ENCODE peak calls at places on chromosome 4, in six cellular contexts. One of them, this sample, is unnamed.

GRCh38 chr4:10697071-10697470 is 12.5 kb upstream of the CLNK start:
- DNase-seq in RWPE1: no peak
- DNase-seq in fibroblast of lung: no peak
- DNase-seq in neural progenitor cell: no peak
- DNase-seq in thoracic aorta: no peak
- DNase-seq in right lobe of liver: no peak
- DNase-seq in this sample: no peak

GRCh38 chr4:109359040-109359646 is 56.7 kb upstream of the COL25A1 start:
- DNase-seq in RWPE1: no peak
- DNase-seq in thoracic aorta: no peak
- DNase-seq in neural progenitor cell: no peak
- DNase-seq in right lobe of liver: no peak
- DNase-seq in fibroblast of lung: peak; percentile 31
- DNase-seq in this sample: no peak

GRCh38 chr4:23516719-23517118 is 373.1 kb downstream of the PPARGC1A start:
- DNase-seq in fibroblast of lung: peak; percentile 12
- DNase-seq in neural progenitor cell: no peak
- DNase-seq in RWPE1: no peak
- DNase-seq in thoracic aorta: no peak
- DNase-seq in right lobe of liver: no peak
- DNase-seq in this sample: no peak

GRCh38 chr4:150411527-150411926 is 170.4 kb upstream of the MAB21L2 start:
- DNase-seq in right lobe of liver: no peak
- DNase-seq in RWPE1: no peak
- DNase-seq in thoracic aorta: no peak
- DNase-seq in fibroblast of lung: peak; percentile 17
- DNase-seq in neural progenitor cell: peak; percentile 2
- DNase-seq in this sample: no peak

GRCh38 chr4:150318527-150318926 is 240.3 kb downstream of the DCLK2 start:
- DNase-seq in thoracic aorta: no peak
- DNase-seq in RWPE1: no peak
- DNase-seq in right lobe of liver: no peak
- DNase-seq in fibroblast of lung: no peak
- DNase-seq in neural progenitor cell: no peak
- DNase-seq in this sample: no peak

GRCh38 chr4:74109894-74110605 is 11.1 kb upstream of the CXCL2 start:
- DNase-seq in fibroblast of lung: peak; percentile 98
- DNase-seq in neural progenitor cell: no peak
- DNase-seq in right lobe of liver: no peak
- DNase-seq in thoracic aorta: no peak
- DNase-seq in RWPE1: peak; percentile 52
- DNase-seq in this sample: peak; percentile 74

GRCh38 chr4:52862605-52863236 is 604 bp downstream of the RASL11B start:
- DNase-seq in fibroblast of lung: no peak
- DNase-seq in right lobe of liver: no peak
- DNase-seq in RWPE1: peak; percentile 13
- DNase-seq in neural progenitor cell: no peak
- DNase-seq in thoracic aorta: no peak
- DNase-seq in this sample: no peak

GRCh38 chr4:128244379-128244778 is 43.2 kb downstream of the PGRMC2 start:
- DNase-seq in thoracic aorta: no peak
- DNase-seq in fibroblast of lung: peak; percentile 30
- DNase-seq in right lobe of liver: no peak
- DNase-seq in RWPE1: no peak
- DNase-seq in neural progenitor cell: no peak
- DNase-seq in this sample: no peak

GRCh38 chr4:137519406-137519805 is 12.9 kb downstream of the PCDH18 start:
- DNase-seq in thoracic aorta: no peak
- DNase-seq in RWPE1: no peak
- DNase-seq in neural progenitor cell: no peak
- DNase-seq in fibroblast of lung: peak; percentile 77
- DNase-seq in right lobe of liver: no peak
- DNase-seq in this sample: no peak

GRCh38 chr4:168674869-168675268 is 178.0 kb downstream of the PALLD start:
- DNase-seq in neural progenitor cell: no peak
- DNase-seq in right lobe of liver: no peak
- DNase-seq in fibroblast of lung: no peak
- DNase-seq in thoracic aorta: no peak
- DNase-seq in RWPE1: no peak
- DNase-seq in this sample: no peak

GRCh38 chr4:80367737-80368136 is 32.2 kb downstream of the CFAP299 start:
- DNase-seq in neural progenitor cell: no peak
- DNase-seq in right lobe of liver: no peak
- DNase-seq in RWPE1: no peak
- DNase-seq in thoracic aorta: no peak
- DNase-seq in fibroblast of lung: peak; percentile 39
- DNase-seq in this sample: no peak

GRCh38 chr4:89253306-89253705 is 54.3 kb downstream of the GPRIN3 start:
- DNase-seq in fibroblast of lung: no peak
- DNase-seq in RWPE1: no peak
- DNase-seq in right lobe of liver: no peak
- DNase-seq in thoracic aorta: no peak
- DNase-seq in neural progenitor cell: no peak
- DNase-seq in this sample: no peak

GRCh38 chr4:80362578-80363181 is 27.1 kb downstream of the CFAP299 start:
- DNase-seq in fibroblast of lung: peak; percentile 25
- DNase-seq in RWPE1: peak; percentile 21
- DNase-seq in neural progenitor cell: peak; percentile 79
- DNase-seq in thoracic aorta: no peak
- DNase-seq in right lobe of liver: no peak
- DNase-seq in this sample: no peak

GRCh38 chr4:57043304-57044251 is 64.9 kb downstream of the POLR2B start:
- DNase-seq in neural progenitor cell: no peak
- DNase-seq in thoracic aorta: no peak
- DNase-seq in fibroblast of lung: peak; percentile 90
- DNase-seq in right lobe of liver: no peak
- DNase-seq in RWPE1: no peak
- DNase-seq in this sample: peak; percentile 74

GRCh38 chr4:152479428-152480026 is 56.4 kb downstream of the FBXW7 start:
- DNase-seq in thoracic aorta: no peak
- DNase-seq in neural progenitor cell: no peak
- DNase-seq in fibroblast of lung: peak; percentile 83
- DNase-seq in right lobe of liver: no peak
- DNase-seq in RWPE1: peak; percentile 6
- DNase-seq in this sample: no peak

GRCh38 chr4:62126064-62126732 is 926.1 kb downstream of the ADGRL3 start:
- DNase-seq in fibroblast of lung: peak; percentile 1
- DNase-seq in thoracic aorta: no peak
- DNase-seq in RWPE1: no peak
- DNase-seq in right lobe of liver: no peak
- DNase-seq in neural progenitor cell: no peak
- DNase-seq in this sample: no peak

GRCh38 chr4:74659576-74660411 is 134.5 kb downstream of the BTC start:
- DNase-seq in RWPE1: peak; percentile 90
- DNase-seq in fibroblast of lung: peak; percentile 99
- DNase-seq in right lobe of liver: no peak
- DNase-seq in thoracic aorta: no peak
- DNase-seq in neural progenitor cell: no peak
- DNase-seq in this sample: peak; percentile 90

DNA sequence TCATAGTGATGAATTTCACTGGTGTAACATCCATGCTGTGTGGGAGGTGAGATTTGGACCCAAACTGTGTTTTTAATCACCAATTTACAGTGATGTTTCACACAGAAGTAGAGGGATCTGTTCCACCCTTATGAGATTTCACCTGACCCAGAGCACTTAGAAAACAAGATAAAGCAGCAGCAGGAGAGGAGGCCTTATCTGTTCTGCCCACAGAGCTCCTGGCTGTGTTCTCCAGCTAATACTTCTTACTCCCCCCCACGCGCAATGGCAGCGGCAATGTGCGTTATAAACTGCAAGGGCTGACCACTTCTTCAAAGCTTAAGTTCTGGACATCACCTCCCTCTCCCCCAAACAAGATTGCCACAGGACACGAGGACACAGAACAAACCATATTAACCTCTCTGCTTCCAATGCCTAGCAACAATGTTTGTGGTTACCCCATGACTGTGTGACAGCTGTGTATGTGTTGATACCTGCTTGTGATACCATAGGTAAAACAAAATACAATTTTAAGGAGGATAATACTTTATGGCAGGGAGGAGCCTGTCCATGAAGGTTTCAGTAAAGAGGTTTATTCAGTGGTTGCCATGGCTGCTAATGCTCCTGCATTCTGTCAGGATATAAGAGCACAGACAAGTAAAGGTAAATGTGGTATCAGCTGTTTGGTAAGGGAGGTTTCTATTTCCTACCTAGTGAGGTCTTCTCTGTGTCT is 210.1 kb downstream of the SOWAHB start:
- DNase-seq in fibroblast of lung: no peak
- DNase-seq in right lobe of liver: no peak
- DNase-seq in thoracic aorta: no peak
- DNase-seq in RWPE1: no peak
- DNase-seq in neural progenitor cell: peak; percentile 26
- DNase-seq in this sample: no peak
- H3K27ac ChIP-seq in fibroblast of lung: no peak overlapping the region
- H3K27ac ChIP-seq in right lobe of liver: peak overlapping the region; percentile 94
- H3K27ac ChIP-seq in thoracic aorta: peak overlapping the region; percentile 88
- H3K27ac ChIP-seq in RWPE1: no peak overlapping the region
- H3K27ac ChIP-seq in neural progenitor cell: no peak overlapping the region
- H3K27ac ChIP-seq in this sample: no peak overlapping the region

DNA sequence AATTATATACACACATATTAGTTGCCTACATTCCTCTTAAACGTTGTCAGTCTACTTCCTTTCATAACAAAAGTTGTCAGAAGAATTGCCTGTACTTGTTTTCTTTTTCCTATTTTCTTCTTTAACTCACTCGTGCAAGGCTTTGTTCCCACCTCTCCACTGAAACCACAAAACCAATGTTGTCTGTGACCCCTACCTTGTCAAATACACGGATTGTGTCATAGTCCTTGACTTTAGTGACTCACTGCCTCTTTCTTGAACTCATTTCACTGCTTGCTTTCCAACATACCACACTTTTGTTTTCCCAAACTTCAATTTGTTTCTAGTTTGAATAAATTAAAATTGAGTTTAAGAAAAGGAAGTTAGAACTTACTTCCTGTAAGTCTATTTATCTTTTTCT is 283.9 kb upstream of the AGA start:
- DNase-seq in neural progenitor cell: no peak
- DNase-seq in right lobe of liver: no peak
- DNase-seq in fibroblast of lung: peak; percentile 62
- DNase-seq in thoracic aorta: no peak
- DNase-seq in RWPE1: no peak
- DNase-seq in this sample: no peak
- H3K27ac ChIP-seq in neural progenitor cell: no peak overlapping the region
- H3K27ac ChIP-seq in right lobe of liver: no peak overlapping the region
- H3K27ac ChIP-seq in fibroblast of lung: no peak overlapping the region
- H3K27ac ChIP-seq in thoracic aorta: no peak overlapping the region
- H3K27ac ChIP-seq in RWPE1: no peak overlapping the region
- H3K27ac ChIP-seq in this sample: no peak overlapping the region

DNA sequence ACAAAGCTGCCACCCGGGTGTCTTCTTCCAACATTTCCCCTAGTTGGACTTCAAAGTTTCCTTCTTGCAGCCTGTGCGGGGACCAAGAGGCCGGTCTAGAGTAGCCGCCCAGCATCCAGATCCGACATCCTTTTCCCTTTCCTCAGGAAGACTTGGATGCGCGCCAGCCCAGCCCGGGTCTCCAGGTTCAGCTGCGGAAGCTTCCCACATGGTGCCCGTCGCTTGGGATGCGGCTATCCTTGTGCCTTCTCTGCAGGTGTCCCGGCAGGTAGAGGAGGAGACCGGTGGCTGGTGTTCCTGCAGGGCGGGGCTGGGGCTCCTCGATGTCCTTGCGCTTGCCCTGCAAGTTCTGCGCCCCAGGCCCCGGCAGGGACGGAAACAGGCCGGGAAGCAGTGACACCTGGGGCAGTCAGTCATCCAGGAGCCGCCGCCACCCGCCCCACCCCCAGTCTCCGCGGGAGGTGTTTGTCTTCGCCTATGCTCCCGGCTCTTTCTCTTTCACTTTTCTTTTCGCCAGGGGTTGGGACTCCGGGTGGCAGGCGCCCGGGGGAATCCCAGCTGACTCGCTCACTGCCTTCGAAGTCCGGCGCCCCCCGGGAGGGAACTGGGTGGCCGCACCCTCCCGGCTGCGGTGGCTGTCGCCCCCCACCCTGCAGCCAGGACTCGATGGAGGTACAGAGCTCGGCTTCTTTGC is at the start of gene IL15:
- DNase-seq in thoracic aorta: peak; percentile 36
- DNase-seq in RWPE1: peak; percentile 86
- DNase-seq in fibroblast of lung: peak; percentile 61
- DNase-seq in neural progenitor cell: peak; percentile 48
- DNase-seq in right lobe of liver: peak; percentile 90
- DNase-seq in this sample: peak; percentile 88
- H3K27ac ChIP-seq in thoracic aorta: peak within 1 kb of the TSS; percentile 83
- H3K27ac ChIP-seq in RWPE1: peak within 1 kb of the TSS; percentile 73
- H3K27ac ChIP-seq in fibroblast of lung: peak within 1 kb of the TSS; percentile 86
- H3K27ac ChIP-seq in neural progenitor cell: no peak within 1 kb of the TSS
- H3K27ac ChIP-seq in right lobe of liver: peak within 1 kb of the TSS; percentile 77
- H3K27ac ChIP-seq in this sample: peak within 1 kb of the TSS; percentile 86

GRCh38 chr4:6340446-6341015 is 70.9 kb downstream of the WFS1 start:
- DNase-seq in right lobe of liver: peak; percentile 19
- DNase-seq in neural progenitor cell: no peak
- DNase-seq in thoracic aorta: no peak
- DNase-seq in fibroblast of lung: no peak
- DNase-seq in RWPE1: no peak
- DNase-seq in this sample: no peak

GRCh38 chr4:6339818-6340445 is 70.3 kb downstream of the WFS1 start:
- DNase-seq in RWPE1: no peak
- DNase-seq in fibroblast of lung: no peak
- DNase-seq in thoracic aorta: no peak
- DNase-seq in right lobe of liver: peak; percentile 42
- DNase-seq in neural progenitor cell: no peak
- DNase-seq in this sample: no peak

GRCh38 chr4:6338175-6338950 is 68.7 kb downstream of the WFS1 start:
- DNase-seq in fibroblast of lung: no peak
- DNase-seq in RWPE1: no peak
- DNase-seq in thoracic aorta: no peak
- DNase-seq in right lobe of liver: peak; percentile 42
- DNase-seq in neural progenitor cell: no peak
- DNase-seq in this sample: no peak

GRCh38 chr4:6337331-6337935 is 67.8 kb downstream of the WFS1 start:
- DNase-seq in fibroblast of lung: no peak
- DNase-seq in RWPE1: no peak
- DNase-seq in neural progenitor cell: peak; percentile 76
- DNase-seq in thoracic aorta: no peak
- DNase-seq in right lobe of liver: peak; percentile 24
- DNase-seq in this sample: no peak

DNA sequence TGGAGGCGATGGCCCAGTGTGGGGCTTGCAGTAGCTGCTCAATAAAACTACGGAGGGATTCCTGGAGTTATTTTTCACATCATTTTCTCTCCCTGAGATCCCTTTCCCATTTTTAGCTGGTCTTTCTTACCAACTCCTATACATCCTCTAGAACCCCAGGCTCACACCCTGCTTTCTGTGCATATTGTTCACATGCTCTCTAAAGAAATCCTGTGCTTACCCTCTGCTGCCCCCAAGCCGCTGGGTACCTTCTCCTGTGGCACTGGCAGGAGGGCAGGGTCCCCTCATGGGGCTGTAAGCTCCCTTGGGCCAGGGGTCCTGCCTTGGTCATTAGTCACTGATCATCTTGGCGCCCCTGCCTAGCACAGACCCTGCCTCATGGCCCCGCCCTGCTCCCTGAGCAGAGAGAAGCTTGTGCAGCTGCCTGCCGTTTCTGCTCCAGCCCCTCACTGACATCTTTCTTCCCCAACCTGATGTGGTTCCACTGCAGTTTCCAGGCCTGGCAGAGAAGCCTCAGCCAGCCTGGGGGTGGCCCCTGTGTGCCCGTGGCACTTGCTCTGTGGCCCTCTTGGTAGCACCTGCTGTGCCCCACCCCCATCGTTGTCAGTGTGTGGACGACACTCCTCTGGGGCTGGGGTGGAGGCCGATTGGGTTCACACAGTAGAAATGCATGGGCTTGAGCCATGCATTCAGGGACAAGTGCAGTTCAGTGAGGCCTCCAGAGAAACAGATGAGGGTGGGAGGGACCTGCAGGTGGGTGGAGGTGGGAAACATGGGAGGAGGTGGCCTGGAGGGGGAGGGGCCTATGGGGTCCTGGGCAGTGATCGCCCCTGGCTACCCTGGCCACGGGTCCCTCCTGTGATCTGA is 69.5 kb downstream of the WFS1 start:
- DNase-seq in thoracic aorta: no peak
- DNase-seq in fibroblast of lung: no peak
- DNase-seq in right lobe of liver: peak; percentile 22
- DNase-seq in neural progenitor cell: no peak
- DNase-seq in RWPE1: no peak
- DNase-seq in this sample: no peak
- H3K27ac ChIP-seq in thoracic aorta: no peak overlapping the region
- H3K27ac ChIP-seq in fibroblast of lung: no peak overlapping the region
- H3K27ac ChIP-seq in right lobe of liver: no peak overlapping the region
- H3K27ac ChIP-seq in neural progenitor cell: no peak overlapping the region
- H3K27ac ChIP-seq in RWPE1: no peak overlapping the region
- H3K27ac ChIP-seq in this sample: no peak overlapping the region